ENCODE peak calls at places on chromosomes 13 and 19, in four cellular contexts. One of them, this sample, is unnamed.

GRCh38 chr13:44181938-44182337 is 191.7 kb upstream of the SERP2 start:
- DNase-seq in stimulated activated CD8-positive, alpha-beta memory T cell treated with anti-CD3 and anti-CD28 coated beads, Interleukin-2, amount 100 ng/mL, for 1 hour: no peak
- DNase-seq in mucosa of descending colon: no peak
- DNase-seq in GM10248: no peak
- DNase-seq in this sample: no peak

GRCh38 chr19:48812094-48812929 is 1.5 kb upstream of the BCAT2 start:
- DNase-seq in mucosa of descending colon: peak; percentile 89
- DNase-seq in stimulated activated CD8-positive, alpha-beta memory T cell treated with anti-CD3 and anti-CD28 coated beads, Interleukin-2, amount 100 ng/mL, for 1 hour: peak; percentile 38
- DNase-seq in GM10248: peak; percentile 95
- DNase-seq in this sample: peak; percentile 64

GRCh38 chr19:51398096-51398704 is 7.8 kb upstream of the C19orf84 start:
- DNase-seq in mucosa of descending colon: no peak
- DNase-seq in GM10248: no peak
- DNase-seq in stimulated activated CD8-positive, alpha-beta memory T cell treated with anti-CD3 and anti-CD28 coated beads, Interleukin-2, amount 100 ng/mL, for 1 hour: no peak
- DNase-seq in this sample: no peak

GRCh38 chr19:14333101-14333871 is 48.0 kb upstream of the ADGRE5 start:
- DNase-seq in GM10248: peak; percentile 53
- DNase-seq in mucosa of descending colon: peak; percentile 56
- DNase-seq in stimulated activated CD8-positive, alpha-beta memory T cell treated with anti-CD3 and anti-CD28 coated beads, Interleukin-2, amount 100 ng/mL, for 1 hour: no peak
- DNase-seq in this sample: no peak

GRCh38 chr19:9729162-9729561 is 39.4 kb downstream of the ZNF846 start:
- DNase-seq in GM10248: no peak
- DNase-seq in mucosa of descending colon: no peak
- DNase-seq in stimulated activated CD8-positive, alpha-beta memory T cell treated with anti-CD3 and anti-CD28 coated beads, Interleukin-2, amount 100 ng/mL, for 1 hour: no peak
- DNase-seq in this sample: no peak

GRCh38 chr13:107866007-107866665 is 349.2 kb downstream of the LIG4 start:
- DNase-seq in GM10248: no peak
- DNase-seq in mucosa of descending colon: no peak
- DNase-seq in stimulated activated CD8-positive, alpha-beta memory T cell treated with anti-CD3 and anti-CD28 coated beads, Interleukin-2, amount 100 ng/mL, for 1 hour: no peak
- DNase-seq in this sample: no peak

GRCh38 chr19:48867922-48868195 is 558 bp downstream of the PLEKHA4 start:
- DNase-seq in mucosa of descending colon: no peak
- DNase-seq in GM10248: no peak
- DNase-seq in stimulated activated CD8-positive, alpha-beta memory T cell treated with anti-CD3 and anti-CD28 coated beads, Interleukin-2, amount 100 ng/mL, for 1 hour: no peak
- DNase-seq in this sample: no peak

GRCh38 chr13:94243551-94243950 is 235.9 kb downstream of the DCT start:
- DNase-seq in mucosa of descending colon: no peak
- DNase-seq in stimulated activated CD8-positive, alpha-beta memory T cell treated with anti-CD3 and anti-CD28 coated beads, Interleukin-2, amount 100 ng/mL, for 1 hour: no peak
- DNase-seq in GM10248: no peak
- DNase-seq in this sample: no peak

GRCh38 chr19:36097036-36097435 is 13.9 kb upstream of the OVOL3 start:
- DNase-seq in stimulated activated CD8-positive, alpha-beta memory T cell treated with anti-CD3 and anti-CD28 coated beads, Interleukin-2, amount 100 ng/mL, for 1 hour: no peak
- DNase-seq in GM10248: no peak
- DNase-seq in mucosa of descending colon: no peak
- DNase-seq in this sample: no peak

GRCh38 chr19:18650468-18651001 is 13.7 kb downstream of the KLHL26 start:
- DNase-seq in stimulated activated CD8-positive, alpha-beta memory T cell treated with anti-CD3 and anti-CD28 coated beads, Interleukin-2, amount 100 ng/mL, for 1 hour: no peak
- DNase-seq in GM10248: no peak
- DNase-seq in mucosa of descending colon: peak; percentile 25
- DNase-seq in this sample: no peak

GRCh38 chr19:49142866-49143335 is 12.3 kb downstream of the HRC start:
- DNase-seq in GM10248: peak; percentile 86
- DNase-seq in stimulated activated CD8-positive, alpha-beta memory T cell treated with anti-CD3 and anti-CD28 coated beads, Interleukin-2, amount 100 ng/mL, for 1 hour: no peak
- DNase-seq in mucosa of descending colon: peak; percentile 91
- DNase-seq in this sample: peak; percentile 94

GRCh38 chr19:41192574-41193419 is at the start of gene CYP2S1:
- DNase-seq in stimulated activated CD8-positive, alpha-beta memory T cell treated with anti-CD3 and anti-CD28 coated beads, Interleukin-2, amount 100 ng/mL, for 1 hour: no peak
- DNase-seq in GM10248: no peak
- DNase-seq in mucosa of descending colon: peak; percentile 82
- DNase-seq in this sample: no peak

GRCh38 chr13:32261567-32261966 is 53.6 kb downstream of the ZAR1L start:
- DNase-seq in mucosa of descending colon: peak; percentile 48
- DNase-seq in GM10248: no peak
- DNase-seq in stimulated activated CD8-positive, alpha-beta memory T cell treated with anti-CD3 and anti-CD28 coated beads, Interleukin-2, amount 100 ng/mL, for 1 hour: no peak
- DNase-seq in this sample: no peak

GRCh38 chr13:27012482-27013197 is 159.0 kb downstream of the USP12 start:
- DNase-seq in mucosa of descending colon: no peak
- DNase-seq in GM10248: no peak
- DNase-seq in stimulated activated CD8-positive, alpha-beta memory T cell treated with anti-CD3 and anti-CD28 coated beads, Interleukin-2, amount 100 ng/mL, for 1 hour: no peak
- DNase-seq in this sample: no peak

GRCh38 chr19:45958763-45959516 is 14.7 kb downstream of the NOVA2 start:
- DNase-seq in GM10248: no peak
- DNase-seq in mucosa of descending colon: no peak
- DNase-seq in stimulated activated CD8-positive, alpha-beta memory T cell treated with anti-CD3 and anti-CD28 coated beads, Interleukin-2, amount 100 ng/mL, for 1 hour: no peak
- DNase-seq in this sample: no peak

GRCh38 chr13:83048419-83048818 is 833.9 kb downstream of the SLITRK1 start:
- DNase-seq in stimulated activated CD8-positive, alpha-beta memory T cell treated with anti-CD3 and anti-CD28 coated beads, Interleukin-2, amount 100 ng/mL, for 1 hour: no peak
- DNase-seq in mucosa of descending colon: no peak
- DNase-seq in GM10248: no peak
- DNase-seq in this sample: no peak

GRCh38 chr13:112066624-112067004 is 335 bp upstream of the SOX1 start:
- DNase-seq in mucosa of descending colon: peak; percentile 52
- DNase-seq in stimulated activated CD8-positive, alpha-beta memory T cell treated with anti-CD3 and anti-CD28 coated beads, Interleukin-2, amount 100 ng/mL, for 1 hour: peak; percentile 26
- DNase-seq in GM10248: no peak
- DNase-seq in this sample: no peak

GRCh38 chr19:40466219-40467006 is at the start of gene SPTBN4:
- DNase-seq in GM10248: peak; percentile 42
- DNase-seq in stimulated activated CD8-positive, alpha-beta memory T cell treated with anti-CD3 and anti-CD28 coated beads, Interleukin-2, amount 100 ng/mL, for 1 hour: peak; percentile 49
- DNase-seq in mucosa of descending colon: no peak
- DNase-seq in this sample: no peak

GRCh38 chr19:31535691-31536460 is 186.6 kb upstream of the TSHZ3 start:
- DNase-seq in GM10248: no peak
- DNase-seq in stimulated activated CD8-positive, alpha-beta memory T cell treated with anti-CD3 and anti-CD28 coated beads, Interleukin-2, amount 100 ng/mL, for 1 hour: no peak
- DNase-seq in mucosa of descending colon: no peak
- DNase-seq in this sample: no peak

GRCh38 chr19:17076539-17076919 is 952 bp downstream of the MYO9B start:
- DNase-seq in GM10248: no peak
- DNase-seq in stimulated activated CD8-positive, alpha-beta memory T cell treated with anti-CD3 and anti-CD28 coated beads, Interleukin-2, amount 100 ng/mL, for 1 hour: no peak
- DNase-seq in mucosa of descending colon: no peak
- DNase-seq in this sample: no peak

GRCh38 chr13:74329978-74330377 is 195.8 kb upstream of the KLF12 start:
- DNase-seq in stimulated activated CD8-positive, alpha-beta memory T cell treated with anti-CD3 and anti-CD28 coated beads, Interleukin-2, amount 100 ng/mL, for 1 hour: no peak
- DNase-seq in GM10248: no peak
- DNase-seq in mucosa of descending colon: no peak
- DNase-seq in this sample: no peak

GRCh38 chr13:19159761-19160420 is 21.7 kb downstream of the TUBA3C start:
- DNase-seq in mucosa of descending colon: no peak
- DNase-seq in GM10248: no peak
- DNase-seq in stimulated activated CD8-positive, alpha-beta memory T cell treated with anti-CD3 and anti-CD28 coated beads, Interleukin-2, amount 100 ng/mL, for 1 hour: no peak
- DNase-seq in this sample: no peak

GRCh38 chr19:38362076-38362945 is 12.1 kb upstream of the PSMD8 start:
- DNase-seq in mucosa of descending colon: peak; percentile 89
- DNase-seq in stimulated activated CD8-positive, alpha-beta memory T cell treated with anti-CD3 and anti-CD28 coated beads, Interleukin-2, amount 100 ng/mL, for 1 hour: peak; percentile 36
- DNase-seq in GM10248: peak; percentile 77
- DNase-seq in this sample: peak; percentile 65

GRCh38 chr13:42477588-42478190 is 96.3 kb upstream of the TNFSF11 start:
- DNase-seq in GM10248: no peak
- DNase-seq in stimulated activated CD8-positive, alpha-beta memory T cell treated with anti-CD3 and anti-CD28 coated beads, Interleukin-2, amount 100 ng/mL, for 1 hour: no peak
- DNase-seq in mucosa of descending colon: no peak
- DNase-seq in this sample: no peak

GRCh38 chr19:46229442-46229841 is at the start of gene IGFL1:
- DNase-seq in stimulated activated CD8-positive, alpha-beta memory T cell treated with anti-CD3 and anti-CD28 coated beads, Interleukin-2, amount 100 ng/mL, for 1 hour: no peak
- DNase-seq in mucosa of descending colon: no peak
- DNase-seq in GM10248: no peak
- DNase-seq in this sample: no peak

GRCh38 chr19:17997969-17998826 is 9.8 kb upstream of the ARRDC2 start:
- DNase-seq in GM10248: no peak
- DNase-seq in mucosa of descending colon: no peak
- DNase-seq in stimulated activated CD8-positive, alpha-beta memory T cell treated with anti-CD3 and anti-CD28 coated beads, Interleukin-2, amount 100 ng/mL, for 1 hour: no peak
- DNase-seq in this sample: no peak

GRCh38 chr13:47279956-47280355 is 383.1 kb upstream of the HTR2A start:
- DNase-seq in mucosa of descending colon: no peak
- DNase-seq in stimulated activated CD8-positive, alpha-beta memory T cell treated with anti-CD3 and anti-CD28 coated beads, Interleukin-2, amount 100 ng/mL, for 1 hour: no peak
- DNase-seq in GM10248: no peak
- DNase-seq in this sample: no peak

GRCh38 chr13:105914637-105915036 is 620.8 kb downstream of the EFNB2 start:
- DNase-seq in GM10248: no peak
- DNase-seq in mucosa of descending colon: no peak
- DNase-seq in stimulated activated CD8-positive, alpha-beta memory T cell treated with anti-CD3 and anti-CD28 coated beads, Interleukin-2, amount 100 ng/mL, for 1 hour: no peak
- DNase-seq in this sample: no peak

GRCh38 chr19:16088351-16088984 is 12.2 kb downstream of the TPM4 start:
- DNase-seq in GM10248: no peak
- DNase-seq in stimulated activated CD8-positive, alpha-beta memory T cell treated with anti-CD3 and anti-CD28 coated beads, Interleukin-2, amount 100 ng/mL, for 1 hour: no peak
- DNase-seq in mucosa of descending colon: no peak
- DNase-seq in this sample: no peak

GRCh38 chr13:109939105-109939504 is 152.7 kb upstream of the IRS2 start:
- DNase-seq in stimulated activated CD8-positive, alpha-beta memory T cell treated with anti-CD3 and anti-CD28 coated beads, Interleukin-2, amount 100 ng/mL, for 1 hour: no peak
- DNase-seq in GM10248: no peak
- DNase-seq in mucosa of descending colon: no peak
- DNase-seq in this sample: no peak

GRCh38 chr19:48926909-48927308 is 6.6 kb upstream of the DHDH start:
- DNase-seq in mucosa of descending colon: peak; percentile 34
- DNase-seq in stimulated activated CD8-positive, alpha-beta memory T cell treated with anti-CD3 and anti-CD28 coated beads, Interleukin-2, amount 100 ng/mL, for 1 hour: no peak
- DNase-seq in GM10248: no peak
- DNase-seq in this sample: no peak

GRCh38 chr13:28489536-28489935 is 5.4 kb downstream of the FLT1 start:
- DNase-seq in mucosa of descending colon: no peak
- DNase-seq in GM10248: no peak
- DNase-seq in stimulated activated CD8-positive, alpha-beta memory T cell treated with anti-CD3 and anti-CD28 coated beads, Interleukin-2, amount 100 ng/mL, for 1 hour: no peak
- DNase-seq in this sample: no peak

GRCh38 chr19:49132974-49133609 is 13.7 kb downstream of the PPFIA3 start:
- DNase-seq in stimulated activated CD8-positive, alpha-beta memory T cell treated with anti-CD3 and anti-CD28 coated beads, Interleukin-2, amount 100 ng/mL, for 1 hour: no peak
- DNase-seq in mucosa of descending colon: peak; percentile 81
- DNase-seq in GM10248: no peak
- DNase-seq in this sample: no peak

GRCh38 chr19:38735257-38735686 is 9.0 kb downstream of the CAPN12 start:
- DNase-seq in stimulated activated CD8-positive, alpha-beta memory T cell treated with anti-CD3 and anti-CD28 coated beads, Interleukin-2, amount 100 ng/mL, for 1 hour: no peak
- DNase-seq in GM10248: peak; percentile 63
- DNase-seq in mucosa of descending colon: peak; percentile 63
- DNase-seq in this sample: no peak

GRCh38 chr19:45767410-45767880 is 1.6 kb downstream of the SIX5 start:
- DNase-seq in stimulated activated CD8-positive, alpha-beta memory T cell treated with anti-CD3 and anti-CD28 coated beads, Interleukin-2, amount 100 ng/mL, for 1 hour: no peak
- DNase-seq in mucosa of descending colon: peak; percentile 69
- DNase-seq in GM10248: no peak
- DNase-seq in this sample: no peak

GRCh38 chr19:13814550-13814949 is 19.3 kb downstream of the ZSWIM4 start:
- DNase-seq in stimulated activated CD8-positive, alpha-beta memory T cell treated with anti-CD3 and anti-CD28 coated beads, Interleukin-2, amount 100 ng/mL, for 1 hour: no peak
- DNase-seq in GM10248: no peak
- DNase-seq in mucosa of descending colon: no peak
- DNase-seq in this sample: no peak

GRCh38 chr19:29031216-29031615 is 181.7 kb downstream of the UQCRFS1 start:
- DNase-seq in mucosa of descending colon: no peak
- DNase-seq in GM10248: no peak
- DNase-seq in stimulated activated CD8-positive, alpha-beta memory T cell treated with anti-CD3 and anti-CD28 coated beads, Interleukin-2, amount 100 ng/mL, for 1 hour: no peak
- DNase-seq in this sample: no peak

GRCh38 chr13:90868321-90868920 is 479.1 kb upstream of the MIR17HG start:
- DNase-seq in stimulated activated CD8-positive, alpha-beta memory T cell treated with anti-CD3 and anti-CD28 coated beads, Interleukin-2, amount 100 ng/mL, for 1 hour: no peak
- DNase-seq in GM10248: no peak
- DNase-seq in mucosa of descending colon: peak; percentile 58
- DNase-seq in this sample: no peak

This sample was measured in NCI-H1048.